ENCODE peak calls at places on chromosomes 7 and 10, in nine cellular contexts. One of them, this sample, is unnamed.

GRCh38 chr10:7874864-7875263 is 56.6 kb downstream of the TAF3 start:
- DNase-seq in heart left ventricle: no peak
- DNase-seq in transverse colon: no peak
- DNase-seq in thyroid gland: no peak
- DNase-seq in psoas muscle: no peak
- DNase-seq in suprapubic skin: no peak
- DNase-seq in neural progenitor cell: no peak
- DNase-seq in mammary epithelial cell: no peak
- DNase-seq in cardiac fibroblast: no peak
- DNase-seq in this sample: no peak

GRCh38 chr7:7164590-7164989 is 17.8 kb upstream of the C1GALT1 start:
- DNase-seq in neural progenitor cell: no peak
- DNase-seq in psoas muscle: no peak
- DNase-seq in mammary epithelial cell: no peak
- DNase-seq in thyroid gland: no peak
- DNase-seq in heart left ventricle: no peak
- DNase-seq in transverse colon: no peak
- DNase-seq in cardiac fibroblast: no peak
- DNase-seq in suprapubic skin: no peak
- DNase-seq in this sample: no peak

GRCh38 chr10:62075912-62076311 is 174.4 kb downstream of the ARID5B start:
- DNase-seq in suprapubic skin: no peak
- DNase-seq in cardiac fibroblast: no peak
- DNase-seq in mammary epithelial cell: no peak
- DNase-seq in heart left ventricle: no peak
- DNase-seq in transverse colon: no peak
- DNase-seq in thyroid gland: no peak
- DNase-seq in neural progenitor cell: no peak
- DNase-seq in psoas muscle: no peak
- DNase-seq in this sample: no peak

GRCh38 chr7:131654668-131655326 is 98.4 kb upstream of the PODXL start:
- DNase-seq in psoas muscle: peak
- DNase-seq in transverse colon: peak
- DNase-seq in thyroid gland: peak
- DNase-seq in neural progenitor cell: peak
- DNase-seq in cardiac fibroblast: peak
- DNase-seq in mammary epithelial cell: peak
- DNase-seq in suprapubic skin: peak
- DNase-seq in heart left ventricle: peak
- DNase-seq in this sample: no peak

GRCh38 chr7:155459867-155460461 is 2.0 kb downstream of the EN2 start:
- DNase-seq in psoas muscle: no peak
- DNase-seq in neural progenitor cell: peak
- DNase-seq in thyroid gland: no peak
- DNase-seq in transverse colon: no peak
- DNase-seq in cardiac fibroblast: no peak
- DNase-seq in suprapubic skin: no peak
- DNase-seq in heart left ventricle: no peak
- DNase-seq in mammary epithelial cell: no peak
- DNase-seq in this sample: no peak

GRCh38 chr10:101452593-101452992 is 98.6 kb downstream of the BTRC start:
- DNase-seq in cardiac fibroblast: no peak
- DNase-seq in neural progenitor cell: no peak
- DNase-seq in heart left ventricle: no peak
- DNase-seq in mammary epithelial cell: no peak
- DNase-seq in transverse colon: no peak
- DNase-seq in thyroid gland: no peak
- DNase-seq in suprapubic skin: no peak
- DNase-seq in psoas muscle: no peak
- DNase-seq in this sample: no peak

GRCh38 chr10:92692085-92692671 is 2.4 kb downstream of the HHEX start:
- DNase-seq in mammary epithelial cell: no peak
- DNase-seq in cardiac fibroblast: no peak
- DNase-seq in suprapubic skin: no peak
- DNase-seq in psoas muscle: no peak
- DNase-seq in neural progenitor cell: peak
- DNase-seq in thyroid gland: no peak
- DNase-seq in transverse colon: no peak
- DNase-seq in heart left ventricle: no peak
- DNase-seq in this sample: no peak

GRCh38 chr10:75404335-75405200 is 3.0 kb upstream of the ZNF503 start:
- DNase-seq in thyroid gland: peak
- DNase-seq in cardiac fibroblast: no peak
- DNase-seq in heart left ventricle: no peak
- DNase-seq in neural progenitor cell: peak
- DNase-seq in suprapubic skin: no peak
- DNase-seq in transverse colon: peak
- DNase-seq in psoas muscle: no peak
- DNase-seq in mammary epithelial cell: peak
- DNase-seq in this sample: no peak

GRCh38 chr7:101671783-101672356 is 42.8 kb upstream of the MYL10 start:
- DNase-seq in transverse colon: no peak
- DNase-seq in suprapubic skin: no peak
- DNase-seq in cardiac fibroblast: no peak
- DNase-seq in heart left ventricle: no peak
- DNase-seq in psoas muscle: no peak
- DNase-seq in thyroid gland: no peak
- DNase-seq in mammary epithelial cell: no peak
- DNase-seq in neural progenitor cell: no peak
- DNase-seq in this sample: no peak

GRCh38 chr7:149783386-149784250 is 10.2 kb upstream of the ZNF467 start:
- DNase-seq in heart left ventricle: peak
- DNase-seq in cardiac fibroblast: no peak
- DNase-seq in mammary epithelial cell: no peak
- DNase-seq in neural progenitor cell: peak
- DNase-seq in thyroid gland: no peak
- DNase-seq in suprapubic skin: no peak
- DNase-seq in psoas muscle: no peak
- DNase-seq in transverse colon: no peak
- DNase-seq in this sample: no peak

GRCh38 chr10:59625842-59626522 is 83.7 kb downstream of the SLC16A9 start:
- DNase-seq in psoas muscle: no peak
- DNase-seq in cardiac fibroblast: peak
- DNase-seq in neural progenitor cell: peak
- DNase-seq in mammary epithelial cell: peak
- DNase-seq in thyroid gland: peak
- DNase-seq in transverse colon: peak
- DNase-seq in suprapubic skin: no peak
- DNase-seq in heart left ventricle: no peak
- DNase-seq in this sample: no peak

GRCh38 chr7:127730658-127731276 is 78.8 kb downstream of the SND1 start:
- DNase-seq in psoas muscle: no peak
- DNase-seq in thyroid gland: no peak
- DNase-seq in transverse colon: no peak
- DNase-seq in suprapubic skin: no peak
- DNase-seq in heart left ventricle: no peak
- DNase-seq in neural progenitor cell: no peak
- DNase-seq in cardiac fibroblast: no peak
- DNase-seq in mammary epithelial cell: no peak
- DNase-seq in this sample: no peak

GRCh38 chr7:32890553-32891045 is 961 bp downstream of the KBTBD2 start:
- DNase-seq in thyroid gland: no peak
- DNase-seq in cardiac fibroblast: peak
- DNase-seq in transverse colon: peak
- DNase-seq in neural progenitor cell: peak
- DNase-seq in suprapubic skin: no peak
- DNase-seq in mammary epithelial cell: peak
- DNase-seq in psoas muscle: no peak
- DNase-seq in heart left ventricle: no peak
- DNase-seq in this sample: no peak

GRCh38 chr7:47576031-47576908 is 5.6 kb downstream of the TNS3 start:
- DNase-seq in cardiac fibroblast: no peak
- DNase-seq in heart left ventricle: peak
- DNase-seq in transverse colon: peak
- DNase-seq in neural progenitor cell: peak
- DNase-seq in mammary epithelial cell: peak
- DNase-seq in suprapubic skin: no peak
- DNase-seq in psoas muscle: peak
- DNase-seq in thyroid gland: peak
- DNase-seq in this sample: no peak

GRCh38 chr7:32539366-32539765 is 44.1 kb downstream of the AVL9 start:
- DNase-seq in heart left ventricle: no peak
- DNase-seq in transverse colon: no peak
- DNase-seq in suprapubic skin: no peak
- DNase-seq in thyroid gland: no peak
- DNase-seq in cardiac fibroblast: no peak
- DNase-seq in mammary epithelial cell: no peak
- DNase-seq in psoas muscle: no peak
- DNase-seq in neural progenitor cell: no peak
- DNase-seq in this sample: no peak

GRCh38 chr7:875051-875450 is 1.3 kb upstream of the GET4 start:
- DNase-seq in mammary epithelial cell: no peak
- DNase-seq in cardiac fibroblast: no peak
- DNase-seq in heart left ventricle: no peak
- DNase-seq in suprapubic skin: no peak
- DNase-seq in neural progenitor cell: peak
- DNase-seq in transverse colon: no peak
- DNase-seq in psoas muscle: no peak
- DNase-seq in thyroid gland: no peak
- DNase-seq in this sample: no peak

GRCh38 chr7:111960909-111961440 is 245.2 kb downstream of the DOCK4 start:
- DNase-seq in mammary epithelial cell: no peak
- DNase-seq in suprapubic skin: no peak
- DNase-seq in cardiac fibroblast: no peak
- DNase-seq in neural progenitor cell: no peak
- DNase-seq in psoas muscle: no peak
- DNase-seq in heart left ventricle: no peak
- DNase-seq in thyroid gland: no peak
- DNase-seq in transverse colon: no peak
- DNase-seq in this sample: no peak

GRCh38 chr7:251446-252175 is 38.4 kb upstream of the FOXL3 start:
- DNase-seq in psoas muscle: no peak
- DNase-seq in transverse colon: no peak
- DNase-seq in suprapubic skin: no peak
- DNase-seq in cardiac fibroblast: no peak
- DNase-seq in heart left ventricle: peak
- DNase-seq in neural progenitor cell: no peak
- DNase-seq in mammary epithelial cell: no peak
- DNase-seq in thyroid gland: no peak
- DNase-seq in this sample: no peak

GRCh38 chr10:17607603-17608332 is 9.4 kb downstream of the HACD1 start:
- DNase-seq in mammary epithelial cell: peak
- DNase-seq in transverse colon: no peak
- DNase-seq in thyroid gland: no peak
- DNase-seq in heart left ventricle: no peak
- DNase-seq in neural progenitor cell: peak
- DNase-seq in cardiac fibroblast: peak
- DNase-seq in suprapubic skin: no peak
- DNase-seq in psoas muscle: no peak
- DNase-seq in this sample: no peak

GRCh38 chr10:42630537-42631134 is 7.7 kb downstream of the ZNF33B start:
- DNase-seq in heart left ventricle: no peak
- DNase-seq in psoas muscle: no peak
- DNase-seq in cardiac fibroblast: no peak
- DNase-seq in suprapubic skin: no peak
- DNase-seq in transverse colon: no peak
- DNase-seq in thyroid gland: no peak
- DNase-seq in neural progenitor cell: no peak
- DNase-seq in mammary epithelial cell: no peak
- DNase-seq in this sample: no peak

DNA sequence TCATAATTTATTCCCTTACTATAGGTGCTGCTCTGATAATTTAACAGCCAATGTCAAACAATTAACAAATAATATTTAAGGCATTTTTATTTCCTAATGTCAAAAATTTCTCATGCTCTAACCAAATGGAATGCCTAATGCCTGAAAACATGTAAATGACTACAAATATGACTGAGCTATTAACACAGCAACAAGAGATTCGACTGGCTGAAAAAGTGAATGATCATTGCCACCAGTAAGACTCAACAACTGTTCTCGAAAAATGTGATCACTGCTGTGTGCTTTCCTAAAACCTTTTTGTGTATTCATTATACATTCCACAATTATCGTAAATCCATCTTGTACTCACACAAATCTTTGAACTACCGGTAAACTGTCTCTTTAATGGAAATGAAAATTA is 118.7 kb downstream of the NPY start:
- DNase-seq in neural progenitor cell: no peak
- DNase-seq in mammary epithelial cell: no peak
- DNase-seq in cardiac fibroblast: no peak
- DNase-seq in transverse colon: no peak
- DNase-seq in psoas muscle: no peak
- DNase-seq in heart left ventricle: no peak
- DNase-seq in thyroid gland: no peak
- DNase-seq in suprapubic skin: no peak
- DNase-seq in this sample: no peak
- H3K4me3 ChIP-seq in neural progenitor cell: no peak
- H3K4me3 ChIP-seq in mammary epithelial cell: peak
- H3K4me3 ChIP-seq in cardiac fibroblast: no peak
- H3K4me3 ChIP-seq in transverse colon: no peak
- H3K4me3 ChIP-seq in psoas muscle: no peak
- H3K4me3 ChIP-seq in heart left ventricle: no peak
- H3K4me3 ChIP-seq in thyroid gland: no peak
- H3K4me3 ChIP-seq in suprapubic skin: no peak
- H3K4me3 ChIP-seq in this sample: no peak

GRCh38 chr10:73648975-73649829 is 6.6 kb downstream of the SYNPO2L start:
- DNase-seq in cardiac fibroblast: no peak
- DNase-seq in neural progenitor cell: no peak
- DNase-seq in thyroid gland: no peak
- DNase-seq in heart left ventricle: no peak
- DNase-seq in transverse colon: no peak
- DNase-seq in mammary epithelial cell: peak
- DNase-seq in psoas muscle: no peak
- DNase-seq in suprapubic skin: no peak
- DNase-seq in this sample: no peak
- TF ChIP-seq CTCF in cardiac fibroblast: no peak
- TF ChIP-seq CTCF in neural progenitor cell: no peak
- TF ChIP-seq CTCF in thyroid gland: no peak
- TF ChIP-seq CTCF in heart left ventricle: no peak
- TF ChIP-seq CTCF in transverse colon: no peak
- TF ChIP-seq CTCF in mammary epithelial cell: no peak
- TF ChIP-seq CTCF in psoas muscle: no peak
- TF ChIP-seq CTCF in suprapubic skin: no peak
- TF ChIP-seq CTCF in this sample: no peak

DNA sequence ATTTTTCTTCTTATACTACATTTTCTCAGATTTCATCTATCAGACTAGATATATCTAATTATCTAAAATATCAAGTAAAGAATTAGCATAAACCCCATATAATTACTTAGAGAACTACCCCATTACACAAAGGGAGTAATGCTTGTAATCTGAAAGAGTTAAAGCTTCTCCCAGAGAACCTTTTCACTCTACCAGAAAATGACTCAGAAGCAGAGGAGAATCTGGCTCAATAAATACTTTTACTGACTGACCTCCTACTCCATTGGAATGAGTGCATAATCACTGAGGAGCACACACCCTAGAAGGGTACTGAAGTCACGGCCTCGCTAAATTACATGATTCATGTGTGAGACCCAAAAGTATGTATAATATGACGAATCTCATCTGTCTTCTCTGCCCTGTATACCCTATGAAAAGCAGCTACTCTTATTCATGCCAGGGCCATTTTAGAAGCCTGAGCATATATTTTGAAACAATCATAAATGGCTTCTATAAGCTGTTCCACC is 32.8 kb downstream of the DNMBP start:
- DNase-seq in psoas muscle: no peak
- DNase-seq in neural progenitor cell: no peak
- DNase-seq in suprapubic skin: no peak
- DNase-seq in cardiac fibroblast: peak
- DNase-seq in heart left ventricle: no peak
- DNase-seq in mammary epithelial cell: peak
- DNase-seq in transverse colon: no peak
- DNase-seq in thyroid gland: no peak
- DNase-seq in this sample: peak
- H3K4me3 ChIP-seq in psoas muscle: peak
- H3K4me3 ChIP-seq in neural progenitor cell: no peak
- H3K4me3 ChIP-seq in suprapubic skin: no peak
- H3K4me3 ChIP-seq in cardiac fibroblast: no peak
- H3K4me3 ChIP-seq in heart left ventricle: no peak
- H3K4me3 ChIP-seq in mammary epithelial cell: peak
- H3K4me3 ChIP-seq in transverse colon: no peak
- H3K4me3 ChIP-seq in thyroid gland: no peak
- H3K4me3 ChIP-seq in this sample: peak

GRCh38 chr10:1679821-1680650 is 57.3 kb downstream of the ADARB2 start:
- DNase-seq in psoas muscle: no peak
- DNase-seq in heart left ventricle: no peak
- DNase-seq in suprapubic skin: no peak
- DNase-seq in neural progenitor cell: peak
- DNase-seq in cardiac fibroblast: no peak
- DNase-seq in thyroid gland: no peak
- DNase-seq in transverse colon: no peak
- DNase-seq in mammary epithelial cell: no peak
- DNase-seq in this sample: no peak
- TF ChIP-seq CTCF in psoas muscle: no peak
- TF ChIP-seq CTCF in heart left ventricle: no peak
- TF ChIP-seq CTCF in suprapubic skin: no peak
- TF ChIP-seq CTCF in neural progenitor cell: no peak
- TF ChIP-seq CTCF in cardiac fibroblast: no peak
- TF ChIP-seq CTCF in thyroid gland: no peak
- TF ChIP-seq CTCF in transverse colon: no peak
- TF ChIP-seq CTCF in mammary epithelial cell: no peak
- TF ChIP-seq CTCF in this sample: no peak

This sample was measured in epithelial cell of proximal tubule.